ENCODE peak calls at places on chromosome 13, in seven cellular contexts. One of them, this sample, is unnamed.
A peak's percentile ranks its signal among the peaks of the same experiment; 100 is the strongest.

GRCh38 chr13:26558912-26559485 is 1.5 kb downstream of the WASF3 start:
- DNase-seq in esophagus squamous epithelium: no peak
- DNase-seq in WTC11: no peak
- DNase-seq in lung: no peak
- DNase-seq in neural crest cell: no peak
- DNase-seq in tibial nerve: no peak
- DNase-seq in thoracic aorta: no peak
- DNase-seq in this sample: no peak

GRCh38 chr13:27551563-27551962 is 68.8 kb downstream of the LNX2 start:
- DNase-seq in neural crest cell: no peak
- DNase-seq in lung: no peak
- DNase-seq in tibial nerve: no peak
- DNase-seq in WTC11: no peak
- DNase-seq in esophagus squamous epithelium: no peak
- DNase-seq in thoracic aorta: no peak
- DNase-seq in this sample: no peak

GRCh38 chr13:28136916-28137315 is 1.4 kb upstream of the PAN3 start:
- DNase-seq in lung: no peak
- DNase-seq in neural crest cell: no peak
- DNase-seq in thoracic aorta: no peak
- DNase-seq in esophagus squamous epithelium: no peak
- DNase-seq in tibial nerve: no peak
- DNase-seq in WTC11: no peak
- DNase-seq in this sample: no peak

GRCh38 chr13:34543836-34544235 is 398.2 kb upstream of the NBEA start:
- DNase-seq in thoracic aorta: no peak
- DNase-seq in esophagus squamous epithelium: no peak
- DNase-seq in tibial nerve: no peak
- DNase-seq in lung: no peak
- DNase-seq in neural crest cell: no peak
- DNase-seq in WTC11: no peak
- DNase-seq in this sample: no peak

GRCh38 chr13:44667950-44668349 is 91.8 kb upstream of the TSC22D1 start:
- DNase-seq in neural crest cell: no peak
- DNase-seq in lung: no peak
- DNase-seq in WTC11: no peak
- DNase-seq in thoracic aorta: no peak
- DNase-seq in tibial nerve: no peak
- DNase-seq in esophagus squamous epithelium: no peak
- DNase-seq in this sample: peak; percentile 57

GRCh38 chr13:44063881-44064280 is 184.2 kb downstream of the LACC1 start:
- DNase-seq in lung: no peak
- DNase-seq in thoracic aorta: no peak
- DNase-seq in WTC11: no peak
- DNase-seq in esophagus squamous epithelium: no peak
- DNase-seq in neural crest cell: no peak
- DNase-seq in tibial nerve: no peak
- DNase-seq in this sample: no peak

GRCh38 chr13:31441804-31442487 is 242.2 kb downstream of the B3GLCT start:
- DNase-seq in tibial nerve: peak; percentile 24
- DNase-seq in thoracic aorta: no peak
- DNase-seq in lung: no peak
- DNase-seq in neural crest cell: no peak
- DNase-seq in esophagus squamous epithelium: no peak
- DNase-seq in WTC11: no peak
- DNase-seq in this sample: no peak

GRCh38 chr13:52892925-52893324 is 44.5 kb upstream of the PCDH8 start:
- DNase-seq in neural crest cell: no peak
- DNase-seq in tibial nerve: no peak
- DNase-seq in lung: no peak
- DNase-seq in esophagus squamous epithelium: no peak
- DNase-seq in thoracic aorta: no peak
- DNase-seq in WTC11: no peak
- DNase-seq in this sample: no peak

GRCh38 chr13:80814541-80814940 is 473.6 kb upstream of the SPRY2 start:
- DNase-seq in WTC11: no peak
- DNase-seq in neural crest cell: no peak
- DNase-seq in esophagus squamous epithelium: no peak
- DNase-seq in thoracic aorta: no peak
- DNase-seq in tibial nerve: no peak
- DNase-seq in lung: no peak
- DNase-seq in this sample: no peak

GRCh38 chr13:77113496-77113895 is 86.5 kb upstream of the FBXL3 start:
- DNase-seq in lung: no peak
- DNase-seq in tibial nerve: no peak
- DNase-seq in esophagus squamous epithelium: no peak
- DNase-seq in neural crest cell: no peak
- DNase-seq in thoracic aorta: no peak
- DNase-seq in WTC11: no peak
- DNase-seq in this sample: no peak

GRCh38 chr13:100550433-100550832 is 38.2 kb downstream of the GGACT start:
- DNase-seq in lung: no peak
- DNase-seq in tibial nerve: no peak
- DNase-seq in esophagus squamous epithelium: no peak
- DNase-seq in neural crest cell: peak; percentile 28
- DNase-seq in thoracic aorta: no peak
- DNase-seq in WTC11: no peak
- DNase-seq in this sample: peak; percentile 63

GRCh38 chr13:49681837-49682236 is 9.4 kb downstream of the EBPL start:
- DNase-seq in thoracic aorta: no peak
- DNase-seq in WTC11: no peak
- DNase-seq in esophagus squamous epithelium: no peak
- DNase-seq in lung: no peak
- DNase-seq in tibial nerve: no peak
- DNase-seq in neural crest cell: no peak
- DNase-seq in this sample: no peak

GRCh38 chr13:112567161-112567862 is 20.6 kb downstream of the TUBGCP3 start:
- DNase-seq in thoracic aorta: no peak
- DNase-seq in WTC11: no peak
- DNase-seq in lung: no peak
- DNase-seq in esophagus squamous epithelium: no peak
- DNase-seq in tibial nerve: no peak
- DNase-seq in neural crest cell: no peak
- DNase-seq in this sample: no peak

GRCh38 chr13:91381371-91381770 is 17.1 kb upstream of the GPC5 start:
- DNase-seq in esophagus squamous epithelium: no peak
- DNase-seq in lung: no peak
- DNase-seq in tibial nerve: no peak
- DNase-seq in neural crest cell: no peak
- DNase-seq in thoracic aorta: no peak
- DNase-seq in WTC11: no peak
- DNase-seq in this sample: no peak
- TF ChIP-seq CTCF in esophagus squamous epithelium: no peak
- TF ChIP-seq CTCF in lung: no peak
- TF ChIP-seq CTCF in tibial nerve: peak; percentile 16
- TF ChIP-seq CTCF in neural crest cell: peak; percentile 66
- TF ChIP-seq CTCF in thoracic aorta: no peak
- TF ChIP-seq CTCF in WTC11: no peak
- TF ChIP-seq CTCF in this sample: peak; percentile 14

GRCh38 chr13:91804724-91805123 is 406.3 kb downstream of the GPC5 start:
- DNase-seq in esophagus squamous epithelium: no peak
- DNase-seq in lung: no peak
- DNase-seq in WTC11: no peak
- DNase-seq in thoracic aorta: no peak
- DNase-seq in neural crest cell: no peak
- DNase-seq in tibial nerve: no peak
- DNase-seq in this sample: no peak

GRCh38 chr13:91802957-91803356 is 404.5 kb downstream of the GPC5 start:
- DNase-seq in thoracic aorta: no peak
- DNase-seq in esophagus squamous epithelium: no peak
- DNase-seq in neural crest cell: no peak
- DNase-seq in lung: no peak
- DNase-seq in tibial nerve: no peak
- DNase-seq in WTC11: no peak
- DNase-seq in this sample: no peak

GRCh38 chr13:91809161-91809560 is 410.7 kb downstream of the GPC5 start:
- DNase-seq in lung: no peak
- DNase-seq in WTC11: no peak
- DNase-seq in thoracic aorta: no peak
- DNase-seq in esophagus squamous epithelium: no peak
- DNase-seq in neural crest cell: no peak
- DNase-seq in tibial nerve: no peak
- DNase-seq in this sample: no peak

DNA sequence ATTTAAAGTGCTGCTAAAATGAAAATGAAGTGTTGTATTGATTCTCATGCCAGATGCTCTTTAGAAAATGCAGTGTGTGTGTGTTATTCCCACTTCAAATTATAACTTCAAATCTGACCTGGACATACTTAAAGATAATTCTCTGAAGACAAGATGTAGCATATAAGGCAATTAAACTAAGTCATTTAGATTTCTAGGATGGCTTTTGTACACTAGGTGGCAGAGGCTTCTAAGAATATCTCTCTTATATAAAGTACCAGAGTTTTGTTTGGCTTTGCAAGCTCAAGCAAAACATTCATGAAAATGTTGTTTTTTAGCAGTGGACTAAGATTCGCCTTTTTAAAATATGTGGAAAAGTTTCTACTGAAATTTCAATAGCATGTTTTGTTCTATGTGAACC is 407.2 kb downstream of the GPC5 start:
- DNase-seq in thoracic aorta: no peak
- DNase-seq in neural crest cell: no peak
- DNase-seq in esophagus squamous epithelium: no peak
- DNase-seq in lung: no peak
- DNase-seq in tibial nerve: no peak
- DNase-seq in WTC11: no peak
- DNase-seq in this sample: no peak
- TF ChIP-seq CTCF in thoracic aorta: no peak
- TF ChIP-seq CTCF in neural crest cell: peak; percentile 44
- TF ChIP-seq CTCF in esophagus squamous epithelium: no peak
- TF ChIP-seq CTCF in lung: no peak
- TF ChIP-seq CTCF in tibial nerve: no peak
- TF ChIP-seq CTCF in WTC11: no peak
- TF ChIP-seq CTCF in this sample: no peak

DNA sequence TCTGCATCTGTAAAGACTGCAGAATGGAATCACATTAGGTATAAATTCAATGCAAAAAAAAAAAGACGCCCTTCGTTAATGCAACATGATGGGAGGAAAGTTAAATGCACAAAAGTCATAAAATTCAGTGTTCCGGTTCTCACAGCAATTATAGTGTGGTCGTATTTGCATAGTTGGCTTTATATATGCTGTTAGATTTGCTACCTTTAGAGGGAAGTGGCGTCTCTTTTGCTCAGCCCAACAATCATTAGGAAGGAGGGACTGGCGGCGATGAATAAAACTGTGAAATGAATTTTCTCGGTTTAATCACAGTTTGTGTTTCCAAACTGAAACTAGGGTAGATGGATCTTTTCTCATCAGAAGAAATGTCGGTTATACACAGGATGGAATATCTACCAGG is 215.8 kb downstream of the TEX29 start:
- DNase-seq in neural crest cell: no peak
- DNase-seq in tibial nerve: no peak
- DNase-seq in WTC11: no peak
- DNase-seq in thoracic aorta: no peak
- DNase-seq in esophagus squamous epithelium: no peak
- DNase-seq in lung: no peak
- DNase-seq in this sample: no peak
- TF ChIP-seq CTCF in neural crest cell: no peak
- TF ChIP-seq CTCF in tibial nerve: no peak
- TF ChIP-seq CTCF in WTC11: no peak
- TF ChIP-seq CTCF in thoracic aorta: no peak
- TF ChIP-seq CTCF in esophagus squamous epithelium: no peak
- TF ChIP-seq CTCF in lung: no peak
- TF ChIP-seq CTCF in this sample: no peak

GRCh38 chr13:36815069-36815468 is 4.0 kb upstream of the RFXAP start:
- DNase-seq in neural crest cell: no peak
- DNase-seq in esophagus squamous epithelium: no peak
- DNase-seq in lung: no peak
- DNase-seq in WTC11: no peak
- DNase-seq in tibial nerve: no peak
- DNase-seq in thoracic aorta: no peak
- DNase-seq in this sample: no peak
- TF ChIP-seq CTCF in neural crest cell: peak; percentile 51
- TF ChIP-seq CTCF in esophagus squamous epithelium: no peak
- TF ChIP-seq CTCF in lung: no peak
- TF ChIP-seq CTCF in WTC11: peak; percentile 33
- TF ChIP-seq CTCF in tibial nerve: no peak
- TF ChIP-seq CTCF in thoracic aorta: no peak
- TF ChIP-seq CTCF in this sample: peak; percentile 28

DNA sequence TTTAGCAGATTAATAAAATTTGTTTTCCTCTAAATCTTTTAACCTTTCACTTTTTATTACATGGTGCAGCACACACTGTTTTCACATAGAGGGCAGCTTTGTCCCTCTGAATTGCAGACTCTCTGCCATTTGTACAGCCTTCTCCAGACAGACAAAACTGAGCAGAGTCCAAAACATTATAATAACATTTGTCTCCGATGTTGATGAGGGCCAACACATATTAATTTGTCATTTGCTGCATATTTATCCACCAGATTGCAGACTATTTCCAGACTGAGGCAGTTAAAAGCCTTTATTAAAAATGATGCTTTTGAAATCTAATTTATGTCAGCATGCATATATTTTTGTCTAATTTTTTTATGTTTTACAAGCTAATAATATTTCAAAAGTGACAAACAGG is 1251.9 kb upstream of the SLC10A2 start:
- DNase-seq in thoracic aorta: no peak
- DNase-seq in neural crest cell: no peak
- DNase-seq in lung: no peak
- DNase-seq in tibial nerve: no peak
- DNase-seq in WTC11: no peak
- DNase-seq in esophagus squamous epithelium: no peak
- DNase-seq in this sample: no peak
- TF ChIP-seq CTCF in thoracic aorta: no peak
- TF ChIP-seq CTCF in neural crest cell: peak; percentile 65
- TF ChIP-seq CTCF in lung: no peak
- TF ChIP-seq CTCF in tibial nerve: no peak
- TF ChIP-seq CTCF in WTC11: no peak
- TF ChIP-seq CTCF in esophagus squamous epithelium: no peak
- TF ChIP-seq CTCF in this sample: no peak

DNA sequence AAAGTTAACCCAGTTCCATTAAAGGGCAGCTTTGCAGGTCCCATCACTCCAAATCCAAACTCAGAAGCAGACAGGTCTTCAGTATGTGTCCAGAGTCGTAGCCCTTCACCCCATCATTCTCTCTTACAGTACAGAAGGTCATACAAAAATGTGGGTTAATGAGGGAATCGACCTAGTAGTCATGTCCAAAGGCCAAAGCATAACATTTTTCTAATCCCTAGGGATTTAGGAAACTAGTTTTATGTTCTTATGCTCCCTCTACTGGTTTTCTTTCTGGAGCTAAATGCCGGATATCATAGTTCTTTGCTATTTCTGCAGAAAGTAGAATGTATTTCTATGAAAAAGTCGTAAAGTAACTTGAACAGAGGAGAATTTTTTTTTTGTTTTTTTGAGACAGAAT is 72.2 kb downstream of the DHRS12 start:
- DNase-seq in lung: no peak
- DNase-seq in WTC11: no peak
- DNase-seq in thoracic aorta: no peak
- DNase-seq in neural crest cell: no peak
- DNase-seq in esophagus squamous epithelium: no peak
- DNase-seq in tibial nerve: no peak
- DNase-seq in this sample: no peak
- TF ChIP-seq CTCF in lung: no peak
- TF ChIP-seq CTCF in WTC11: no peak
- TF ChIP-seq CTCF in thoracic aorta: peak; percentile 53
- TF ChIP-seq CTCF in neural crest cell: no peak
- TF ChIP-seq CTCF in esophagus squamous epithelium: no peak
- TF ChIP-seq CTCF in tibial nerve: peak; percentile 44
- TF ChIP-seq CTCF in this sample: peak; percentile 49

DNA sequence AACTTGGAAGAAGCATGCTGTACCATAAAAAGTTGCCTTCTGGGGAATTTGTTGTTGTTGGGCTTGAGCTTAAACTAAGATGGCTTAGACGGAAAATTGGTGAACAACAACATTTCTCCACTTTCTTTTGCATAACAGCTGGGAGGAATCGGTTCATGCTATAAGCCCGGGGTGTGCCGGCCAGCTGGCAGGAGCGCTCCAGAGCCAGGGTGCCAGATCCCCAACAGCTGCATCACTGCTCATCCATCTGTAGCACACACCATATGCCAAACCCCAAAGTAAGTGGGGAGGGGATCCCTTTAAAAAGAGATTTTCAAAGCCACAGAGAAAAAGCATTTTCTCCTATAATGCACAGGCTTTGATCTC is 419.5 kb upstream of the ARGLU1 start:
- DNase-seq in tibial nerve: no peak
- DNase-seq in esophagus squamous epithelium: no peak
- DNase-seq in thoracic aorta: no peak
- DNase-seq in lung: no peak
- DNase-seq in WTC11: no peak
- DNase-seq in neural crest cell: no peak
- DNase-seq in this sample: no peak
- TF ChIP-seq CTCF in tibial nerve: no peak
- TF ChIP-seq CTCF in esophagus squamous epithelium: no peak
- TF ChIP-seq CTCF in thoracic aorta: no peak
- TF ChIP-seq CTCF in lung: no peak
- TF ChIP-seq CTCF in WTC11: no peak
- TF ChIP-seq CTCF in neural crest cell: no peak
- TF ChIP-seq CTCF in this sample: no peak

This sample was measured in AG09319.